ENCODE peak calls at places on chromosome 9, in seven cellular contexts. J is heart right ventricle, R is colonic mucosa, E is mesenchymal stem cell, Y is HCEC 1CT, Q is GM03348, M is aorta. G is an unnamed sample.

GRCh38 chr9:138020120-138020794 is 142.7 kb downstream of the CACNA1B start:
- DNase-seq in M (no peak), Y (no peak), R (no peak), E (no peak), Q (peak), J (no peak), G (peak)

GRCh38 chr9:91949946-91950664 is at the start of gene ROR2:
- DNase-seq in E (peak), Y (peak), J (peak), R (peak), M (peak), Q (peak), G (no peak)

GRCh38 chr9:95107001-95107749 is 210.3 kb downstream of the FANCC start:
- DNase-seq in J (no peak), M (peak), R (no peak), E (no peak), Y (no peak), Q (no peak), G (no peak)

GRCh38 chr9:2923810-2924768 is 80.2 kb upstream of the PUM3 start:
- DNase-seq in Y (no peak), R (no peak), J (no peak), M (no peak), E (no peak), Q (no peak), G (no peak)

GRCh38 chr9:121440265-121440664 is 59.4 kb downstream of the GGTA1 start:
- DNase-seq in Q (no peak), Y (peak), J (no peak), E (no peak), M (no peak), R (no peak), G (no peak)

GRCh38 chr9:100437860-100438805 is 11.2 kb downstream of the MSANTD3 start:
- DNase-seq in J (peak), E (peak), Q (peak), Y (peak), M (peak), R (peak), G (peak)

GRCh38 chr9:136172412-136173079 is 32.4 kb downstream of the LHX3 start:
- DNase-seq in R (no peak), E (no peak), M (no peak), Q (no peak), J (no peak), Y (no peak), G (no peak)

GRCh38 chr9:129312251-129312650 is 134.2 kb upstream of the IER5L start:
- DNase-seq in J (no peak), Q (no peak), M (no peak), E (no peak), R (no peak), Y (no peak), G (no peak)

GRCh38 chr9:118401551-118401950 is 697.3 kb downstream of the TLR4 start:
- DNase-seq in M (no peak), J (no peak), Q (no peak), R (no peak), Y (no peak), E (no peak), G (no peak)

GRCh38 chr9:130425741-130426466 is 18.9 kb upstream of the ASS1 start:
- DNase-seq in Q (no peak), Y (no peak), R (peak), M (no peak), J (no peak), E (no peak), G (no peak)

GRCh38 chr9:8781447-8781846 is 981.9 kb upstream of the DMAC1 start:
- DNase-seq in Y (no peak), R (no peak), M (no peak), Q (no peak), J (no peak), E (no peak), G (no peak)

GRCh38 chr9:37625262-37626147 is 25.2 kb upstream of the FRMPD1 start:
- DNase-seq in J (no peak), Y (no peak), M (no peak), R (peak), Q (no peak), E (no peak), G (no peak)

GRCh38 chr9:23851024-23851629 is 25.1 kb upstream of the ELAVL2 start:
- DNase-seq in R (peak), Y (no peak), E (peak), Q (peak), M (peak), J (no peak), G (no peak)

GRCh38 chr9:93902780-93903655 is 52.1 kb downstream of the BARX1 start:
- DNase-seq in Y (no peak), M (peak), R (no peak), E (no peak), Q (no peak), J (no peak), G (peak)

GRCh38 chr9:128845186-128845931 is 15.8 kb upstream of the SPOUT1 start:
- DNase-seq in Y (no peak), R (no peak), E (peak), Q (no peak), M (no peak), J (no peak), G (no peak)

GRCh38 chr9:96137666-96138429 is 164.1 kb downstream of the HSD17B3 start:
- DNase-seq in E (peak), Q (peak), Y (peak), J (no peak), M (no peak), R (no peak), G (no peak)

GRCh38 chr9:78023003-78023741 is 8.4 kb downstream of the GNAQ start:
- DNase-seq in R (peak), E (peak), J (no peak), Q (peak), M (peak), Y (peak), G (peak)

GRCh38 chr9:135228345-135228982 is 141.0 kb downstream of the OLFM1 start:
- DNase-seq in Q (no peak), J (peak), E (no peak), M (peak), Y (no peak), R (no peak), G (no peak)

GRCh38 chr9:118059520-118060278 is 355.5 kb downstream of the TLR4 start:
- DNase-seq in E (peak), Q (peak), M (no peak), J (no peak), R (no peak), Y (no peak), G (no peak)

GRCh38 chr9:108047264-108047663 is 557.7 kb upstream of the KLF4 start:
- DNase-seq in M (no peak), J (no peak), Y (no peak), Q (no peak), R (no peak), E (peak), G (no peak)

GRCh38 chr9:20558609-20559016 is 63.7 kb downstream of the MLLT3 start:
- DNase-seq in Q (peak), E (peak), J (no peak), M (no peak), R (no peak), Y (peak), G (no peak)

GRCh38 chr9:120536094-120536493 is 43.9 kb downstream of the CDK5RAP2 start:
- DNase-seq in J (no peak), R (no peak), Q (no peak), Y (no peak), E (no peak), M (no peak), G (no peak)

GRCh38 chr9:132008871-132009812 is 70.5 kb downstream of the MED27 start:
- DNase-seq in E (no peak), Y (peak), J (no peak), R (no peak), Q (no peak), M (no peak), G (no peak)

GRCh38 chr9:10059044-10059443 is 553.8 kb downstream of the PTPRD start:
- DNase-seq in J (no peak), M (no peak), R (no peak), Q (peak), E (peak), Y (no peak), G (no peak)

GRCh38 chr9:27151693-27152397 is 42.8 kb downstream of the TEK start:
- DNase-seq in J (no peak), E (peak), Q (peak), M (no peak), R (no peak), Y (peak), G (no peak)

GRCh38 chr9:89445801-89446228 is 52.1 kb downstream of the SEMA4D start:
- DNase-seq in Q (no peak), R (no peak), Y (no peak), E (no peak), J (no peak), M (peak), G (no peak)

GRCh38 chr9:115306860-115307259 is 188.9 kb upstream of the TNC start:
- DNase-seq in R (no peak), E (no peak), Q (no peak), Y (no peak), J (no peak), M (no peak), G (no peak)